ENCODE peak calls at places on chromosomes 6 and 20, in five cellular contexts. Q, S, J, G and B are unnamed samples.

GRCh38 chr6:73523434-73524123 is 2.7 kb upstream of the EEF1A1 start:
- DNase-seq in Q (no peak), G (peak), J (peak), S (peak), B (no peak)

GRCh38 chr6:104973404-104973803 is 16.5 kb downstream of the LIN28B start:
- DNase-seq in S (no peak), Q (no peak), G (no peak), J (no peak), B (no peak)

GRCh38 chr6:106037060-106037459 is 49.1 kb upstream of the PRDM1 start:
- DNase-seq in Q (no peak), J (no peak), S (no peak), G (no peak), B (no peak)

GRCh38 chr20:23187759-23188158 is 101.6 kb upstream of the CD93 start:
- DNase-seq in J (no peak), G (no peak), Q (no peak), S (no peak), B (no peak)

GRCh38 chr20:32737371-32738223 is 5.7 kb downstream of the COMMD7 start:
- DNase-seq in S (no peak), Q (no peak), J (no peak), G (no peak), B (peak)

GRCh38 chr20:11907621-11908020 is 10.1 kb upstream of the BTBD3 start:
- DNase-seq in Q (no peak), J (no peak), S (no peak), G (no peak), B (no peak)

GRCh38 chr6:134621858-134622257 is 303.9 kb upstream of the SGK1 start:
- DNase-seq in S (no peak), G (no peak), Q (no peak), J (no peak), B (no peak)

GRCh38 chr6:85865665-85866372 is 223.1 kb upstream of the SYNCRIP start:
- DNase-seq in G (peak), Q (no peak), J (no peak), S (no peak), B (peak)

GRCh38 chr20:45115829-45116228 is 855 bp upstream of the WFDC5 start:
- DNase-seq in G (no peak), S (no peak), Q (no peak), J (no peak), B (no peak)

GRCh38 chr6:142731611-142732010 is 213.4 kb downstream of the HIVEP2 start:
- DNase-seq in Q (no peak), J (no peak), S (no peak), G (peak), B (no peak)

GRCh38 chr6:151291145-151292055 is 51.6 kb downstream of the AKAP12 start:
- DNase-seq in J (no peak), Q (no peak), S (peak), G (peak), B (peak)

GRCh38 chr20:32697608-32698007 is 23.9 kb upstream of the C20orf203 start:
- DNase-seq in Q (no peak), J (no peak), G (no peak), S (no peak), B (no peak)

GRCh38 chr20:36645998-36646397 is at the start of gene SLA2:
- DNase-seq in J (no peak), S (no peak), G (no peak), Q (no peak), B (no peak)

GRCh38 chr6:6712979-6713514 is 124.5 kb downstream of the LY86 start:
- DNase-seq in S (no peak), G (no peak), Q (no peak), J (no peak), B (peak)

GRCh38 chr6:109252261-109253041 is 129.8 kb downstream of the CD164 start:
- DNase-seq in J (no peak), S (no peak), G (peak), Q (no peak), B (no peak)

GRCh38 chr6:17725083-17725482 is 18.4 kb upstream of the NUP153 start:
- DNase-seq in Q (no peak), G (no peak), S (peak), J (peak), B (peak)

GRCh38 chr6:52483671-52484003 is 63.5 kb downstream of the EFHC1 start:
- DNase-seq in Q (no peak), S (no peak), J (no peak), G (no peak), B (no peak)

DNA sequence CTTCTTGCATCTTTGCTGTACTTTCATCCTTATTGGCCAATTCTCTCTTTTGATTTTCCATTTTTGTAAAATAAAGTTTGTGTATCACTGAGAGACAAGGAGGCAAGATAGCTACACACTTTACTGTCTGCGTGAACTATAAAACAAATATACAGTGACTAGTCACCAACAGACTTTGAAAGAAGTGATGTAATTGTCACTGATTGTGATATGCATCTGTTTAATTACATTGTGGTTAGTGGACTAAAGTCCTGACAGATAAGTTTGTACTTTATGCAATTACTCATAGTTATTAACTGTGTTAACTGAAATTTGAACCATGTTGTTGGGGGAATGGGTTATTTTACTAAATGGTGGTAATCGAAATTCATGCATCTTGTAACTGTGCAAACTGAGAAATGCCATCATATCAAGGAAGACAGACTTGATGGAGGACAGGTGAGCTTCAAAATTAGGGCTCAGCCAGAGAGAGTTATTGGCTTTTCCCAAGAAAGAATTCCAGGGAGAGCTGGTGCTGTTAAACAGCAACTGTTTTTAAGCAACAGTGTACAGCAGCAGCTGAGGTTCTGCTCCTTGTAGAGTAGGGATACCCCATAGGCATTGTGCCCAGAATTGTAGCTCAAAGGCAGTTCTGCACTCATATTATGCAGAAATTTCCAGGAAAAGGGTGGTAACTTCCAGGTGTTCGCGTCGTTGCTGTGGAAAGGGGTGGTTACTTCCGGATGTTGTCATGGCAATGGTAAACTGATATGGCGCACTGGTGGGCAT is 62.9 kb downstream of the EFHC1 start:
- DNase-seq in G (no peak), J (no peak), Q (no peak), S (peak), B (peak)
- H2BK12ac ChIP-seq in G (no peak), J (no peak), Q (no peak), S (no peak), B (peak)

DNA sequence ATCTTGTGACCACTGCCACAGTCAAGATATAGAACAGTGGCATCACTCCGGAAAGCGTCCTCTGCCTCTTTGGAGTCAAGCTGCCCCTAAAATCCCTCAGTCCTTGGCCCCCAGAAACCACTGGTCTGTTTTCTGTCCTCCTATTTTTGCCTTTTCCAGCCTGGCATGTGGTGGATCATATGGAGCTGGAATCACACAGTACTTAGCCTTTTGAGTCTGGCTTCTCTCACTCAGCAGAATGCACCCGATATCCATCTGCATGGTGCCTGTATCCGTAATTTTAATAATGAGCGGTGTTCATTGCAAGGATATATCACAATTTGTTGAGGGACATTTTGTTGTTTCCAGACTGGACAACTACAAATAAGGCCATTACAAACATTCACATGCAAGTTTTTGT is 49.0 kb upstream of the STX16 start:
- DNase-seq in G (no peak), J (no peak), S (no peak), Q (no peak), B (no peak)
- H4K91ac ChIP-seq in G (no peak), J (no peak), S (no peak), Q (no peak), B (no peak)

GRCh38 chr6:360791-361373 is 30.7 kb upstream of the IRF4 start:
- DNase-seq in J (no peak), G (no peak), S (no peak), Q (no peak), B (no peak)
- H2BK12ac ChIP-seq in J (no peak), G (no peak), S (no peak), Q (peak), B (no peak)

GRCh38 chr6:4577406-4577805 is 198.8 kb upstream of the CDYL start:
- DNase-seq in J (no peak), Q (no peak), G (peak), S (no peak), B (peak)
- H4K91ac ChIP-seq in J (no peak), Q (no peak), G (no peak), S (no peak), B (no peak)

GRCh38 chr6:24910331-24910849 is 25.4 kb downstream of the RIPOR2 start:
- DNase-seq in Q (no peak), G (no peak), J (peak), S (peak), B (no peak)

GRCh38 chr6:24910850-24911712 is 24.7 kb downstream of the RIPOR2 start:
- DNase-seq in Q (peak), S (peak), J (no peak), G (peak), B (peak)

GRCh38 chr6:24908555-24908954 is 27.2 kb downstream of the RIPOR2 start:
- DNase-seq in J (no peak), Q (no peak), S (no peak), G (peak), B (no peak)

GRCh38 chr6:24907959-24908358 is 27.8 kb downstream of the RIPOR2 start:
- DNase-seq in Q (no peak), J (no peak), G (no peak), S (no peak), B (no peak)

GRCh38 chr6:24909281-24910216 is 26.2 kb downstream of the RIPOR2 start:
- DNase-seq in Q (no peak), G (no peak), J (no peak), S (no peak), B (no peak)
- H2BK12ac ChIP-seq in Q (no peak), G (no peak), J (no peak), S (no peak), B (peak)

DNA sequence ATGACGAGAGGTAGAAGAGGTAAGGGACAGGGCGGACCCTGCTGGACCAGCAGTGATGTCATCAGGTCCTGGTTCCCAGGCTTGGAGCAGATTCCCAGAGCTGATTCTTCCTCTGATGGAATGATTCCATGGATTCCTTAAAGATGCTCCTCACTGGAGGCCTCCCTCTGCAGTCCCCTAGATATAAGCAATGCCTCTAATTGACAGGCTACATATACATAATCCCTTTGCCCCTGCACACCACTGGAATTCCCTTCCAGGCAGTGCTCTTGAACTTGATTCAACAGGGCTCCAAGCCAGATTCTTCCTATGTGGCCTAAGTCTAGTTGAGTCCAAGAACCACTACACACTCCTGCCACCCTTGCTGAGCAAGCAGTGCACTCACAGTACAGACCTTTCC is 52.3 kb upstream of the L3MBTL3 start:
- DNase-seq in G (peak), Q (no peak), S (no peak), J (no peak), B (peak)
- H4K91ac ChIP-seq in G (no peak), Q (no peak), S (no peak), J (no peak), B (no peak)

GRCh38 chr6:145497006-145497405 is 238.3 kb downstream of the EPM2A start:
- DNase-seq in J (no peak), S (no peak), G (no peak), Q (no peak), B (no peak)
- H2BK12ac ChIP-seq in J (no peak), S (no peak), G (no peak), Q (no peak), B (no peak)

GRCh38 chr6:51342393-51342792 is 523.7 kb downstream of the TFAP2B start:
- DNase-seq in J (no peak), Q (no peak), S (no peak), G (no peak), B (no peak)
- H4K91ac ChIP-seq in J (no peak), Q (no peak), S (no peak), G (no peak), B (no peak)